ENCODE peak calls at places on chromosome 1, in seven cellular contexts. M is pancreas, B is cardiac muscle cell, T is vagina, F is kidney, A is HEK293T, L is NCI-H1436. E is an unnamed sample.

GRCh38 chr1:172089768-172090510 is 248.6 kb downstream of the DNM3 start:
- DNase-seq in M (peak), B (peak), T (no peak), F (peak), A (peak), L (no peak), E (no peak)

GRCh38 chr1:115340879-115341278 is 2.8 kb upstream of the NGF start:
- DNase-seq in M (no peak), B (peak), T (no peak), F (no peak), A (no peak), L (no peak), E (no peak)

GRCh38 chr1:240337795-240338194 is 246.1 kb downstream of the FMN2 start:
- DNase-seq in M (no peak), B (peak), T (no peak), F (no peak), A (peak), L (no peak), E (no peak)

GRCh38 chr1:23525558-23526174 is 5.4 kb downstream of the E2F2 start:
- DNase-seq in M (no peak), B (no peak), T (no peak), F (no peak), A (no peak), L (no peak), E (peak)

GRCh38 chr1:218925777-218926176 is 247.9 kb upstream of the LYPLAL1 start:
- DNase-seq in M (no peak), B (no peak), T (no peak), F (no peak), A (no peak), L (no peak), E (peak)

GRCh38 chr1:69737527-69738176 is 169.9 kb downstream of the LRRC7 start:
- DNase-seq in M (peak), B (peak), T (no peak), F (no peak), A (peak), L (peak), E (peak)

GRCh38 chr1:178450871-178451270 is 45.9 kb downstream of the CLEC20A start:
- DNase-seq in M (no peak), B (no peak), T (no peak), F (no peak), A (no peak), L (no peak), E (no peak)

GRCh38 chr1:3159996-3160395 is 91.0 kb downstream of the PRDM16 start:
- DNase-seq in M (no peak), B (no peak), T (no peak), F (no peak), A (no peak), L (no peak), E (no peak)

GRCh38 chr1:6730473-6730872 is 28.9 kb upstream of the DNAJC11 start:
- DNase-seq in M (no peak), B (no peak), T (no peak), F (no peak), A (no peak), L (no peak), E (no peak)

GRCh38 chr1:43545321-43545685 is 14.6 kb downstream of the PTPRF start:
- DNase-seq in M (no peak), B (no peak), T (no peak), F (no peak), A (no peak), L (no peak), E (no peak)

GRCh38 chr1:21801100-21801499 is 11.0 kb upstream of the LDLRAD2 start:
- DNase-seq in M (no peak), B (no peak), T (no peak), F (no peak), A (no peak), L (no peak), E (no peak)

GRCh38 chr1:43358746-43359693 is at the start of gene CDC20:
- DNase-seq in M (peak), B (peak), T (peak), F (peak), A (peak), L (peak), E (peak)

GRCh38 chr1:53715478-53715877 is 23.5 kb downstream of the GLIS1 start:
- DNase-seq in M (no peak), B (peak), T (no peak), F (no peak), A (peak), L (no peak), E (peak)

GRCh38 chr1:204204944-204205343 is 8.7 kb upstream of the KISS1 start:
- DNase-seq in M (no peak), B (no peak), T (no peak), F (no peak), A (no peak), L (no peak), E (no peak)

GRCh38 chr1:33152685-33153432 is 29.0 kb downstream of the TRIM62 start:
- DNase-seq in M (no peak), B (no peak), T (no peak), F (peak), A (no peak), L (peak), E (peak)

GRCh38 chr1:1272341-1273151 is 1.1 kb downstream of the UBE2J2 start:
- DNase-seq in M (peak), B (no peak), T (no peak), F (peak), A (no peak), L (no peak), E (no peak)

GRCh38 chr1:42179900-42180329 is 15.4 kb upstream of the GUCA2A start:
- DNase-seq in M (no peak), B (no peak), T (no peak), F (no peak), A (no peak), L (peak), E (no peak)

GRCh38 chr1:61585714-61586113 is 139.2 kb downstream of the TM2D1 start:
- DNase-seq in M (no peak), B (no peak), T (no peak), F (peak), A (no peak), L (no peak), E (no peak)

GRCh38 chr1:113872219-113872934 is 865 bp upstream of the PTPN22 start:
- DNase-seq in M (no peak), B (no peak), T (no peak), F (no peak), A (no peak), L (no peak), E (no peak)